ENCODE peak calls at places on chromosome 17, in five cellular contexts. F is non-pigmented ciliary epithelial cell; B is MM.1S; U is LHCN-M2; L is stimulated activated CD8-positive, alpha-beta memory T cell treated with anti-CD3 and anti-CD28 coated beads, Interleukin-4, amount 100 ng/mL, for 24 hours. C is an unnamed sample.

GRCh38 chr17:72404872-72405271 is 284.1 kb downstream of the SOX9 start:
- DNase-seq in F (peak), B (no peak), L (no peak), U (peak), C (no peak)

GRCh38 chr17:79878346-79878745 is 39.1 kb upstream of the CBX4 start:
- DNase-seq in L (no peak), U (no peak), B (no peak), F (no peak), C (no peak)

GRCh38 chr17:28326114-28326513 is 7.1 kb downstream of the TMEM97 start:
- DNase-seq in B (no peak), L (no peak), U (no peak), F (no peak), C (no peak)

GRCh38 chr17:44400226-44400847 is 10.9 kb upstream of the ITGA2B start:
- DNase-seq in B (peak), F (no peak), U (peak), L (no peak), C (no peak)

GRCh38 chr17:78852709-78853111 is 12.1 kb upstream of the USP36 start:
- DNase-seq in U (no peak), F (no peak), B (no peak), L (no peak), C (no peak)

GRCh38 chr17:68289936-68290267 is 1.0 kb downstream of the SLC16A6 start:
- DNase-seq in F (no peak), U (no peak), L (no peak), B (no peak), C (no peak)

GRCh38 chr17:66654341-66654740 is 180.6 kb upstream of the CACNG5 start:
- DNase-seq in L (no peak), U (peak), B (no peak), F (no peak), C (no peak)

GRCh38 chr17:48558057-48558456 is 13.1 kb upstream of the HOXB2 start:
- DNase-seq in B (no peak), F (no peak), L (no peak), U (no peak), C (no peak)

GRCh38 chr17:60049936-60050335 is 28.8 kb downstream of the HEATR6 start:
- DNase-seq in U (no peak), L (no peak), F (no peak), B (no peak), C (no peak)

GRCh38 chr17:19401321-19402010 is 9.6 kb upstream of the RNF112 start:
- DNase-seq in F (no peak), U (no peak), L (no peak), B (no peak), C (no peak)

GRCh38 chr17:63919311-63919723 is 678 bp upstream of the GH1 start:
- DNase-seq in L (peak), U (peak), B (peak), F (peak), C (peak)

GRCh38 chr17:46947236-46947635 is 24.3 kb downstream of the GOSR2 start:
- DNase-seq in B (no peak), F (no peak), U (no peak), L (no peak), C (no peak)

GRCh38 chr17:82932146-82933005 is 92.6 kb upstream of the ZNF750 start:
- DNase-seq in U (peak), L (no peak), F (peak), B (no peak), C (no peak)

GRCh38 chr17:44502598-44503079 is 567 bp downstream of the GPATCH8 start:
- DNase-seq in B (no peak), U (peak), L (no peak), F (no peak), C (no peak)

GRCh38 chr17:44210342-44211192 is 8.9 kb downstream of the UBTF start:
- DNase-seq in L (peak), U (peak), B (peak), F (no peak), C (peak)

C was measured in GM19239.